ENCODE peak calls at places on chromosome 12, in five cellular contexts. X, O, J, I and T are unnamed samples.

GRCh38 chr12:104958946-104959841 is 1.1 kb upstream of the SLC41A2 start:
- DNase-seq in X (no peak), O (no peak), J (no peak), I (no peak), T (no peak)

GRCh38 chr12:132444957-132445883 is 44.7 kb upstream of the FBRSL1 start:
- DNase-seq in X (peak), J (peak), I (no peak), O (peak), T (no peak)

GRCh38 chr12:122980192-122981035 is at the start of gene ARL6IP4:
- DNase-seq in X (peak), O (peak), J (peak), I (no peak), T (peak)

GRCh38 chr12:116735951-116736599 is 1.8 kb downstream of the SPRING1 start:
- DNase-seq in O (no peak), J (peak), X (no peak), I (no peak), T (peak)

GRCh38 chr12:124694846-124695497 is 127.6 kb upstream of the NCOR2 start:
- DNase-seq in O (no peak), J (no peak), X (no peak), I (no peak), T (no peak)

GRCh38 chr12:80490329-80490728 is 46.3 kb downstream of the PTPRQ start:
- DNase-seq in O (no peak), X (no peak), I (no peak), J (no peak), T (no peak)

GRCh38 chr12:8827551-8828347 is 5.3 kb downstream of the A2ML1 start:
- DNase-seq in O (no peak), I (no peak), X (no peak), J (no peak), T (no peak)

GRCh38 chr12:26090853-26091510 is 33.9 kb downstream of the BHLHE41 start:
- DNase-seq in O (no peak), J (no peak), I (no peak), X (no peak), T (no peak)

GRCh38 chr12:89205517-89205916 is 146.8 kb downstream of the DUSP6 start:
- DNase-seq in I (no peak), X (no peak), O (no peak), J (no peak), T (no peak)

GRCh38 chr12:54394986-54395385 is 10.5 kb upstream of the ZNF385A start:
- DNase-seq in X (no peak), J (no peak), O (no peak), I (no peak), T (no peak)

GRCh38 chr12:109695961-109696461 is 17.6 kb upstream of the FAM222A start:
- DNase-seq in O (no peak), J (peak), X (no peak), I (peak), T (no peak)

GRCh38 chr12:75722714-75723200 is 211.3 kb upstream of the KRR1 start:
- DNase-seq in O (peak), J (no peak), X (peak), I (peak), T (peak)

GRCh38 chr12:31491395-31491794 is 99.5 kb downstream of the DENND5B start:
- DNase-seq in I (no peak), O (no peak), X (no peak), J (no peak), T (no peak)

GRCh38 chr12:31647106-31647505 is 12.4 kb upstream of the ETFBKMT start:
- DNase-seq in I (no peak), X (no peak), J (no peak), O (no peak), T (no peak)

GRCh38 chr12:7970475-7971252 is 34.7 kb upstream of the SLC2A3 start:
- DNase-seq in X (peak), I (peak), J (peak), O (peak), T (peak)

GRCh38 chr12:122871851-122872785 is 23.8 kb downstream of the VPS37B start:
- DNase-seq in O (peak), J (peak), X (no peak), I (no peak), T (no peak)

GRCh38 chr12:56020437-56021189 is at the start of gene IKZF4:
- DNase-seq in O (no peak), X (no peak), J (peak), I (no peak), T (no peak)

GRCh38 chr12:114913871-114914801 is 230.2 kb upstream of the TBX3 start:
- DNase-seq in X (no peak), J (no peak), I (peak), O (no peak), T (peak)